ENCODE peak calls at places on chromosomes 7 and 10, in ten cellular contexts. C is choroid plexus epithelial cell, G is AG09319, R is GM20000, Y is H9, I is LNCaP clone FGC, Q is cardiac fibroblast, B is suprapubic skin, V is WTC11, U is GM12865. K is an unnamed sample.

GRCh38 chr10:34816067-34817002 is 1.2 kb upstream of the PARD3 start:
- DNase-seq in Q (peak), Y (peak), U (no peak), I (no peak), B (peak), V (peak), G (no peak), R (peak), C (peak), K (peak)

GRCh38 chr10:68087338-68088029 is 12.4 kb upstream of the HERC4 start:
- DNase-seq in Q (no peak), Y (no peak), R (no peak), V (no peak), G (no peak), I (no peak), C (no peak), U (no peak), B (no peak), K (peak)

GRCh38 chr7:19060870-19061269 is 56.6 kb downstream of the TWIST1 start:
- DNase-seq in R (no peak), V (no peak), I (no peak), Q (peak), B (no peak), U (no peak), Y (no peak), G (peak), C (peak), K (no peak)

GRCh38 chr7:134763960-134764359 is 15.5 kb upstream of the CALD1 start:
- DNase-seq in I (no peak), V (no peak), Q (no peak), G (no peak), R (no peak), Y (no peak), C (no peak), U (no peak), B (no peak), K (no peak)

GRCh38 chr10:117222552-117223412 is 18.1 kb upstream of the SLC18A2 start:
- DNase-seq in G (no peak), V (no peak), Y (no peak), I (peak), U (no peak), B (peak), Q (no peak), C (no peak), R (no peak), K (no peak)

GRCh38 chr10:99835947-99836346 is 53.5 kb downstream of the ABCC2 start:
- DNase-seq in V (no peak), R (no peak), C (no peak), Y (no peak), Q (no peak), B (no peak), U (no peak), I (no peak), G (no peak), K (no peak)

GRCh38 chr7:131188367-131189339 is 139.0 kb upstream of the MKLN1 start:
- DNase-seq in Q (peak), V (no peak), B (peak), Y (no peak), U (peak), C (peak), R (peak), G (peak), I (no peak), K (no peak)

GRCh38 chr7:28748346-28748745 is 209.8 kb downstream of the TRIL start:
- DNase-seq in B (no peak), C (no peak), I (no peak), G (no peak), U (no peak), R (no peak), Y (no peak), V (no peak), Q (no peak), K (no peak)

GRCh38 chr7:148434887-148435286 is 155.7 kb upstream of the C7orf33 start:
- DNase-seq in U (no peak), C (no peak), Y (no peak), V (no peak), R (no peak), G (no peak), B (no peak), Q (no peak), I (no peak), K (no peak)

GRCh38 chr7:66877577-66878300 is 43.3 kb upstream of the TMEM248 start:
- DNase-seq in Y (no peak), I (no peak), R (peak), G (no peak), Q (peak), B (no peak), C (peak), V (no peak), U (peak), K (no peak)

GRCh38 chr7:11077816-11078215 is 104.1 kb downstream of the PHF14 start:
- DNase-seq in I (no peak), V (no peak), Y (no peak), U (no peak), R (no peak), G (no peak), B (no peak), C (peak), Q (no peak), K (no peak)

GRCh38 chr7:139620676-139621344 is 97.3 kb downstream of the CLEC2L start:
- DNase-seq in R (peak), Q (peak), Y (peak), V (peak), G (no peak), I (peak), U (peak), C (peak), B (no peak), K (peak)

GRCh38 chr7:1765336-1765735 is 95.3 kb downstream of the ELFN1 start:
- DNase-seq in Y (no peak), Q (no peak), B (no peak), V (no peak), I (no peak), U (no peak), R (no peak), G (no peak), C (no peak), K (no peak)

GRCh38 chr7:80806653-80807052 is 112.2 kb downstream of the SEMA3C start:
- DNase-seq in Q (no peak), I (no peak), Y (no peak), C (peak), G (no peak), R (no peak), U (no peak), B (no peak), V (no peak), K (no peak)

GRCh38 chr10:132494831-132495230 is 42.8 kb upstream of the INPP5A start:
- DNase-seq in C (no peak), Q (no peak), U (no peak), R (no peak), V (no peak), G (no peak), B (no peak), I (no peak), Y (no peak), K (no peak)

GRCh38 chr10:96377816-96378294 is 19.1 kb upstream of the OPALIN start:
- DNase-seq in Y (no peak), B (no peak), C (peak), V (no peak), I (no peak), G (no peak), R (no peak), Q (no peak), U (no peak), K (no peak)

GRCh38 chr10:69968830-69969229 is 83.8 kb upstream of the MACROH2A2 start:
- DNase-seq in R (no peak), Y (no peak), U (peak), V (peak), G (peak), Q (no peak), C (peak), B (no peak), I (peak), K (no peak)

GRCh38 chr10:8034666-8035640 is 19.5 kb upstream of the GATA3 start:
- DNase-seq in U (no peak), G (no peak), I (no peak), R (peak), B (no peak), C (no peak), Q (no peak), V (no peak), Y (no peak), K (no peak)

GRCh38 chr10:18610517-18610916 is 40.9 kb downstream of the NSUN6 start:
- DNase-seq in R (no peak), U (no peak), Q (peak), V (no peak), G (no peak), I (peak), B (no peak), C (peak), Y (no peak), K (no peak)

GRCh38 chr10:71269301-71270288 is 49.5 kb upstream of the SLC29A3 start:
- DNase-seq in B (no peak), Q (peak), C (peak), I (no peak), G (no peak), R (no peak), Y (peak), V (peak), U (no peak), K (no peak)

GRCh38 chr10:79082631-79083581 is 14.1 kb downstream of the ZMIZ1 start:
- DNase-seq in B (no peak), U (no peak), Y (no peak), C (peak), I (no peak), R (no peak), V (no peak), G (no peak), Q (no peak), K (no peak)

GRCh38 chr10:33162248-33162575 is 172.3 kb downstream of the NRP1 start:
- DNase-seq in V (no peak), C (no peak), B (no peak), Q (no peak), Y (no peak), R (no peak), G (no peak), U (no peak), I (no peak), K (no peak)

GRCh38 chr10:109982812-109983211 is 25.0 kb upstream of the ADD3 start:
- DNase-seq in I (no peak), U (no peak), Q (no peak), V (no peak), R (no peak), C (no peak), Y (no peak), B (no peak), G (no peak), K (no peak)

GRCh38 chr10:88921194-88921593 is 31.4 kb downstream of the ACTA2 start:
- DNase-seq in Y (no peak), I (no peak), U (no peak), G (no peak), C (no peak), Q (no peak), R (no peak), V (no peak), B (no peak), K (no peak)

GRCh38 chr7:101636822-101637623 is 7.9 kb upstream of the MYL10 start:
- DNase-seq in I (no peak), R (no peak), B (no peak), G (no peak), V (no peak), U (no peak), C (no peak), Y (no peak), Q (no peak), K (no peak)

GRCh38 chr7:4747013-4747412 is 28.4 kb upstream of the AP5Z1 start:
- DNase-seq in V (no peak), I (no peak), Y (no peak), U (no peak), G (no peak), Q (no peak), C (no peak), B (no peak), R (no peak), K (no peak)

GRCh38 chr10:117782276-117782675 is 239.7 kb downstream of the EMX2 start:
- DNase-seq in B (no peak), Y (no peak), G (no peak), R (no peak), I (no peak), C (no peak), Q (no peak), U (no peak), V (no peak), K (no peak)

GRCh38 chr10:35789996-35790395 is 147.9 kb upstream of the FZD8 start:
- DNase-seq in U (no peak), Q (peak), C (no peak), G (no peak), V (no peak), I (no peak), R (no peak), B (no peak), Y (no peak), K (no peak)

GRCh38 chr7:42180806-42181205 is 56.2 kb downstream of the GLI3 start:
- DNase-seq in U (no peak), G (no peak), Q (no peak), Y (no peak), I (no peak), R (no peak), C (peak), V (no peak), B (no peak), K (no peak)

GRCh38 chr7:82050792-82051191 is 280.9 kb upstream of the HGF start:
- DNase-seq in R (no peak), G (peak), Y (no peak), I (no peak), B (no peak), C (peak), U (no peak), V (no peak), Q (peak), K (no peak)

GRCh38 chr10:52954407-52954806 is 181.8 kb upstream of the MBL2 start:
- DNase-seq in R (no peak), G (no peak), V (no peak), U (no peak), I (no peak), Q (no peak), Y (no peak), C (no peak), B (no peak), K (no peak)

GRCh38 chr7:41445432-41445831 is 257.5 kb downstream of the INHBA start:
- DNase-seq in Y (no peak), U (no peak), B (no peak), V (no peak), C (no peak), I (no peak), R (no peak), G (no peak), Q (no peak), K (no peak)

GRCh38 chr7:20330797-20331230 is at the start of gene ITGB8:
- DNase-seq in G (no peak), Y (peak), C (no peak), I (no peak), V (peak), U (peak), R (no peak), B (peak), Q (no peak), K (peak)

DNA sequence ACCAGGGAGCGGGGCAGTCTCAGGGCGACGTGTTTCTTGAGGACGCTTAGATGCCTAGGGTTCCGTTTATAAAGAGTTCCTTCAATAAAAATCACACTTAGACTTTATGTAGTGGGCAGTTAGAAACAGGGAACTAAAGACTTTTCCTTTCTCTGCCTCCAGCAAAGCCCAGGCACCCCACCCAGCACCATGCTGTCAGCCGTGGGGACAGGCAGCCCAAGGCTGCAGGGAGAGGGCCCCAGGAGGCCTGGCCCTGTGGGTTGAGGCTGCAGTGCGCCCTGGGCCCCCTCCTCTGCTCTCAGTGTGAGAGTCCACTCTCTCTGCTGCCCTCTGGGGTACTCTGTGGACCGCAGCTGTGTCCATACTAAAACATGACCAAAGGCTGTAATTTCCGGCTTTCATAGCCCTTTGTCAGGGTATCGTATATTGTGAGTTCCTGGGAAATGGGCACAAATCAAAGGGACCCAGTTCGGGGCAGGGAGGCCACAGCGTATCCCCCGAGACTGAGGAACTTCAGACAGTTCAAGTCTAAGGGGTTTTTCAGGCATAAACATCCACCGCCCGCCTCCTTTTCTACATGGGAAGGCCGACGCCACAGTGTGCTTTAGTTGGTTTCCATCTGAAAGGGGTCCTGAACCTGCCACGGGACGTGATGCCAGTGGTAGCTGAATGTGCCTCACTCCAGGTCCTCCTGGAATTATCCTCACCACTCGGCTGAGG is 59.7 kb downstream of the DNAJB6 start:
- DNase-seq in C (no peak), G (no peak), Y (no peak), I (no peak), V (no peak), U (no peak), Q (no peak), B (peak), R (no peak), K (no peak)
- TF ChIP-seq CTCF in C (no peak), G (no peak), Y (no peak), I (no peak), V (no peak), U (no peak), Q (no peak), B (no peak), R (no peak), K (no peak)

GRCh38 chr10:125629758-125630376 is 53.1 kb downstream of the TEX36 start:
- DNase-seq in V (no peak), C (peak), R (peak), G (no peak), U (peak), I (peak), B (no peak), Q (peak), Y (no peak), K (no peak)
- TF ChIP-seq CTCF in V (no peak), C (peak), R (no peak), G (peak), U (peak), I (peak), B (peak), Q (peak), Y (peak), K (peak)

DNA sequence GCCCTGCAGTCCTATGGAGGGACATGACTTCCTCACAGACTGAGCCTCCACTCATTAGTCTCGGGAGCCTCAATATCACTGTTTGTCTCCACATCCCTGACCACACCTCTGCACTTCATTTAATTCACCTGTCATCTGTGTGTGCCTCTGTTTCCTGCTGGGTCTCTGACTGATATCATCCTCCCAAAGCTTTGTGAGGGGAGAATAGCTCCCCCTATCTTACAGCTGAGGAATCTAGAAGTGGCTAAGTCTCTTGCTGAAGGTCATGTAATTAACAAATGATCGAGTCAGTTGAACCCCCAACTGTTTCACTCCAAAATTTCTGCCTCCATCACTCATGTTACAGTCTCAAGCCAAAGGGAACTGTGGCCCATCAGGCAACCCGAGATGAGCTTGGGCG is 5.5 kb upstream of the CPXM2 start:
- DNase-seq in I (no peak), Y (no peak), C (no peak), B (no peak), Q (no peak), V (no peak), U (no peak), R (no peak), G (no peak), K (no peak)
- TF ChIP-seq CTCF in I (peak), Y (peak), C (no peak), B (no peak), Q (no peak), V (no peak), U (peak), R (no peak), G (peak), K (peak)

GRCh38 chr7:39703143-39703542 is 79.8 kb downstream of the RALA start:
- DNase-seq in Y (no peak), R (no peak), G (no peak), Q (peak), U (no peak), C (peak), V (no peak), I (no peak), B (no peak), K (no peak)
- TF ChIP-seq CTCF in Y (peak), R (no peak), G (no peak), Q (peak), U (no peak), C (peak), V (no peak), I (no peak), B (no peak), K (no peak)

DNA sequence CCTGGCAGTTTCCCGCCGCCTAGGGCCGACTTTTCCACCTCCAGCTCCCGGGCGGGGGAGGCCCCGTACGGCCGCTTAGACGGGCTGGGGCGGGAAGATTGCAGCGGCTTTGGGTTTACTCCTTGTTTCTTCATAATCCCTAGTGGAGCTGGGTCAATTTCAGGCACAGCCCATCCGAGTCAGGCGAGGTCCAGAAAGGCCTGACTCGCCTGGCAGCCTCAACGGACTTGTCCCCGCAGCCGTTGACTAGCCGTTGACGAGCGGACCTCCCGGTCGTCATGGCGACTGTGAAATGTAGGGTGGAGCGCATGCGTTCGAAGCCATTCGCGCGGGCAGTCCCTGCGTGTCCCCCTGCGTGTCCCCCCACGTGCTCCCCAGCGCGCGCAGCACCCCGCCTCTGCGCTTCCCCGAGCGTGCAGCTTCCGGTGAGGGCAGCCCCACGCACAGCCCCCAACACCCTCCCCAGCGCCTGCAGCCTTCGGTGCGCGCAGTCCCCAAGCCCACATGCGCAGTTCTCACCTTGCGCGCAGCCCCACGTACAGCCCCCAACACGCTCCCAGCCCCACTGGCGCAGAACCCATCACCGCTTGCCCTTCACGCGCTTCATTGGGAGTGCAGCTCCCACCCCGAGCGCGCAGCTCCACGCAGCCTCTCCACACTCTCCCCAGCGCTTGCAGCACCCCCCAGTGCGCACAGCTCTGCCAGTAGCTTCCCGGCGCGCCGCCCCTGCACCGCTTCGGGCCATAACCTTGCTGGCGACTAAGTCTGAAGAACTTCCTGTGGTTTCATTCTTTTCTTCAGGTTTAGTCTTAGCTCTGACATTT is 67.8 kb downstream of the TBX20 start:
- DNase-seq in Q (peak), R (no peak), V (peak), C (peak), G (no peak), B (no peak), U (no peak), Y (peak), I (no peak), K (peak)
- TF ChIP-seq CTCF in Q (no peak), R (no peak), V (no peak), C (no peak), G (no peak), B (no peak), U (no peak), Y (no peak), I (no peak), K (no peak)